ENCODE peak calls at places on chromosomes 16 and 17, in eight cellular contexts. One of them, this sample, is unnamed. For H3K4me1, the result is how much of the 10 kb centered on the place peaks cover.

GRCh38 chr16:83895942-83896341 is 3.0 kb upstream of the MLYCD start:
- DNase-seq in cardiac muscle cell: no peak
- DNase-seq in A673: no peak
- DNase-seq in keratinocyte: no peak
- DNase-seq in CD8-positive, alpha-beta memory T cell: no peak
- DNase-seq in neuronal stem cell: no peak
- DNase-seq in IMR-90: no peak
- DNase-seq in Peyer's patch: no peak
- DNase-seq in this sample: no peak

GRCh38 chr16:31471875-31472558 is at the start of gene TGFB1I1:
- DNase-seq in cardiac muscle cell: peak
- DNase-seq in A673: no peak
- DNase-seq in keratinocyte: no peak
- DNase-seq in CD8-positive, alpha-beta memory T cell: no peak
- DNase-seq in neuronal stem cell: no peak
- DNase-seq in IMR-90: peak
- DNase-seq in Peyer's patch: peak
- DNase-seq in this sample: peak

GRCh38 chr16:27226976-27227705 is 23.8 kb downstream of the KDM8 start:
- DNase-seq in cardiac muscle cell: no peak
- DNase-seq in A673: no peak
- DNase-seq in keratinocyte: no peak
- DNase-seq in CD8-positive, alpha-beta memory T cell: no peak
- DNase-seq in neuronal stem cell: no peak
- DNase-seq in IMR-90: no peak
- DNase-seq in Peyer's patch: no peak
- DNase-seq in this sample: no peak

GRCh38 chr17:45834471-45835396 is 9.9 kb upstream of the SPPL2C start:
- DNase-seq in cardiac muscle cell: no peak
- DNase-seq in A673: no peak
- DNase-seq in keratinocyte: no peak
- DNase-seq in CD8-positive, alpha-beta memory T cell: no peak
- DNase-seq in neuronal stem cell: no peak
- DNase-seq in IMR-90: no peak
- DNase-seq in Peyer's patch: no peak
- DNase-seq in this sample: no peak

GRCh38 chr17:76053230-76054111 is 18.8 kb downstream of the SRP68 start:
- DNase-seq in cardiac muscle cell: peak
- DNase-seq in A673: peak
- DNase-seq in keratinocyte: peak
- DNase-seq in CD8-positive, alpha-beta memory T cell: no peak
- DNase-seq in neuronal stem cell: no peak
- DNase-seq in IMR-90: peak
- DNase-seq in Peyer's patch: no peak
- DNase-seq in this sample: no peak

GRCh38 chr17:42561908-42562844 is at the start of gene COASY:
- DNase-seq in cardiac muscle cell: peak
- DNase-seq in A673: peak
- DNase-seq in keratinocyte: peak
- DNase-seq in CD8-positive, alpha-beta memory T cell: peak
- DNase-seq in neuronal stem cell: peak
- DNase-seq in IMR-90: peak
- DNase-seq in Peyer's patch: peak
- DNase-seq in this sample: peak

GRCh38 chr16:53775821-53776431 is 72.0 kb downstream of the FTO start:
- DNase-seq in cardiac muscle cell: peak
- DNase-seq in A673: peak
- DNase-seq in keratinocyte: peak
- DNase-seq in CD8-positive, alpha-beta memory T cell: no peak
- DNase-seq in neuronal stem cell: no peak
- DNase-seq in IMR-90: peak
- DNase-seq in Peyer's patch: peak
- DNase-seq in this sample: no peak

GRCh38 chr16:86963600-86964575 is 353.3 kb downstream of the C16orf95 start:
- DNase-seq in cardiac muscle cell: no peak
- DNase-seq in A673: no peak
- DNase-seq in keratinocyte: no peak
- DNase-seq in CD8-positive, alpha-beta memory T cell: no peak
- DNase-seq in neuronal stem cell: no peak
- DNase-seq in IMR-90: no peak
- DNase-seq in Peyer's patch: no peak
- DNase-seq in this sample: no peak

GRCh38 chr16:61820398-61820797 is 215.8 kb downstream of the CDH8 start:
- DNase-seq in cardiac muscle cell: no peak
- DNase-seq in A673: no peak
- DNase-seq in keratinocyte: no peak
- DNase-seq in CD8-positive, alpha-beta memory T cell: no peak
- DNase-seq in neuronal stem cell: no peak
- DNase-seq in IMR-90: no peak
- DNase-seq in Peyer's patch: no peak
- DNase-seq in this sample: no peak

GRCh38 chr16:5001571-5001970 is 32.2 kb downstream of the NAGPA start:
- DNase-seq in cardiac muscle cell: no peak
- DNase-seq in A673: no peak
- DNase-seq in keratinocyte: no peak
- DNase-seq in CD8-positive, alpha-beta memory T cell: no peak
- DNase-seq in neuronal stem cell: no peak
- DNase-seq in IMR-90: no peak
- DNase-seq in Peyer's patch: no peak
- DNase-seq in this sample: no peak

GRCh38 chr16:592518-593306 is 2.8 kb downstream of the RAB40C start:
- DNase-seq in cardiac muscle cell: peak
- DNase-seq in A673: no peak
- DNase-seq in keratinocyte: peak
- DNase-seq in CD8-positive, alpha-beta memory T cell: no peak
- DNase-seq in neuronal stem cell: no peak
- DNase-seq in IMR-90: no peak
- DNase-seq in Peyer's patch: peak
- DNase-seq in this sample: no peak

GRCh38 chr17:82959990-82960418 is 119.4 kb upstream of the METRNL start:
- DNase-seq in cardiac muscle cell: no peak
- DNase-seq in A673: no peak
- DNase-seq in keratinocyte: no peak
- DNase-seq in CD8-positive, alpha-beta memory T cell: no peak
- DNase-seq in neuronal stem cell: no peak
- DNase-seq in IMR-90: no peak
- DNase-seq in Peyer's patch: no peak
- DNase-seq in this sample: no peak

GRCh38 chr17:57215317-57215716 is 41.0 kb upstream of the MSI2 start:
- DNase-seq in cardiac muscle cell: peak
- DNase-seq in A673: no peak
- DNase-seq in keratinocyte: no peak
- DNase-seq in CD8-positive, alpha-beta memory T cell: no peak
- DNase-seq in neuronal stem cell: no peak
- DNase-seq in IMR-90: no peak
- DNase-seq in Peyer's patch: no peak
- DNase-seq in this sample: peak

GRCh38 chr16:19521471-19522368 is at the start of gene GDE1:
- DNase-seq in cardiac muscle cell: peak
- DNase-seq in A673: peak
- DNase-seq in keratinocyte: peak
- DNase-seq in CD8-positive, alpha-beta memory T cell: peak
- DNase-seq in neuronal stem cell: peak
- DNase-seq in IMR-90: peak
- DNase-seq in Peyer's patch: peak
- DNase-seq in this sample: peak

GRCh38 chr16:46690281-46691178 is 1.1 kb downstream of the ORC6 start:
- DNase-seq in cardiac muscle cell: peak
- DNase-seq in A673: no peak
- DNase-seq in keratinocyte: no peak
- DNase-seq in CD8-positive, alpha-beta memory T cell: no peak
- DNase-seq in neuronal stem cell: no peak
- DNase-seq in IMR-90: peak
- DNase-seq in Peyer's patch: peak
- DNase-seq in this sample: no peak

GRCh38 chr16:72846594-72846993 is 201.3 kb downstream of the ZFHX3 start:
- DNase-seq in cardiac muscle cell: no peak
- DNase-seq in A673: no peak
- DNase-seq in keratinocyte: no peak
- DNase-seq in CD8-positive, alpha-beta memory T cell: no peak
- DNase-seq in neuronal stem cell: no peak
- DNase-seq in IMR-90: no peak
- DNase-seq in Peyer's patch: no peak
- DNase-seq in this sample: no peak

GRCh38 chr17:44774271-44775135 is 15.7 kb downstream of the ADAM11 start:
- DNase-seq in cardiac muscle cell: peak
- DNase-seq in A673: peak
- DNase-seq in keratinocyte: no peak
- DNase-seq in CD8-positive, alpha-beta memory T cell: peak
- DNase-seq in neuronal stem cell: peak
- DNase-seq in IMR-90: peak
- DNase-seq in Peyer's patch: peak
- DNase-seq in this sample: peak

GRCh38 chr16:87070657-87071056 is 246.5 kb downstream of the C16orf95 start:
- DNase-seq in cardiac muscle cell: no peak
- DNase-seq in A673: no peak
- DNase-seq in keratinocyte: no peak
- DNase-seq in CD8-positive, alpha-beta memory T cell: no peak
- DNase-seq in neuronal stem cell: no peak
- DNase-seq in IMR-90: no peak
- DNase-seq in Peyer's patch: no peak
- DNase-seq in this sample: no peak

GRCh38 chr17:75459246-75459589 is 2.8 kb downstream of the TMEM94 start:
- DNase-seq in cardiac muscle cell: no peak
- DNase-seq in A673: no peak
- DNase-seq in keratinocyte: no peak
- DNase-seq in CD8-positive, alpha-beta memory T cell: no peak
- DNase-seq in neuronal stem cell: no peak
- DNase-seq in IMR-90: no peak
- DNase-seq in Peyer's patch: no peak
- DNase-seq in this sample: no peak

GRCh38 chr17:67500261-67500660 is 123.2 kb downstream of the PITPNC1 start:
- DNase-seq in cardiac muscle cell: no peak
- DNase-seq in A673: peak
- DNase-seq in keratinocyte: no peak
- DNase-seq in CD8-positive, alpha-beta memory T cell: no peak
- DNase-seq in neuronal stem cell: no peak
- DNase-seq in IMR-90: peak
- DNase-seq in Peyer's patch: no peak
- DNase-seq in this sample: peak

GRCh38 chr17:73591278-73592078 is 52.8 kb downstream of the SDK2 start:
- DNase-seq in cardiac muscle cell: no peak
- DNase-seq in A673: no peak
- DNase-seq in keratinocyte: no peak
- DNase-seq in CD8-positive, alpha-beta memory T cell: peak
- DNase-seq in neuronal stem cell: no peak
- DNase-seq in IMR-90: no peak
- DNase-seq in Peyer's patch: peak
- DNase-seq in this sample: no peak

GRCh38 chr17:81261096-81261495 is 22.0 kb downstream of the NDUFAF8 start:
- DNase-seq in cardiac muscle cell: no peak
- DNase-seq in A673: no peak
- DNase-seq in keratinocyte: no peak
- DNase-seq in CD8-positive, alpha-beta memory T cell: no peak
- DNase-seq in neuronal stem cell: no peak
- DNase-seq in IMR-90: no peak
- DNase-seq in Peyer's patch: no peak
- DNase-seq in this sample: no peak

GRCh38 chr17:22301353-22301745 is 609.0 kb downstream of the KCNJ18 start:
- DNase-seq in cardiac muscle cell: no peak
- DNase-seq in A673: no peak
- DNase-seq in keratinocyte: no peak
- DNase-seq in CD8-positive, alpha-beta memory T cell: no peak
- DNase-seq in neuronal stem cell: no peak
- DNase-seq in IMR-90: no peak
- DNase-seq in Peyer's patch: no peak
- DNase-seq in this sample: no peak

GRCh38 chr16:15803608-15804007 is 53.2 kb downstream of the MYH11 start:
- DNase-seq in cardiac muscle cell: no peak
- DNase-seq in A673: no peak
- DNase-seq in keratinocyte: no peak
- DNase-seq in CD8-positive, alpha-beta memory T cell: no peak
- DNase-seq in neuronal stem cell: no peak
- DNase-seq in IMR-90: no peak
- DNase-seq in Peyer's patch: no peak
- DNase-seq in this sample: no peak

GRCh38 chr16:89557936-89558490 is 2.5 kb upstream of the RPL13 start:
- DNase-seq in cardiac muscle cell: no peak
- DNase-seq in A673: no peak
- DNase-seq in keratinocyte: no peak
- DNase-seq in CD8-positive, alpha-beta memory T cell: no peak
- DNase-seq in neuronal stem cell: no peak
- DNase-seq in IMR-90: no peak
- DNase-seq in Peyer's patch: no peak
- DNase-seq in this sample: no peak
- H3K4me1 ChIP-seq in cardiac muscle cell: under half
- H3K4me1 ChIP-seq in A673: under half
- H3K4me1 ChIP-seq in keratinocyte: under half
- H3K4me1 ChIP-seq in CD8-positive, alpha-beta memory T cell: under half
- H3K4me1 ChIP-seq in neuronal stem cell: under half
- H3K4me1 ChIP-seq in IMR-90: under half
- H3K4me1 ChIP-seq in Peyer's patch: under half
- H3K4me1 ChIP-seq in this sample: under half

GRCh38 chr17:47875011-47875471 is 21.0 kb upstream of the SP2 start:
- DNase-seq in cardiac muscle cell: no peak
- DNase-seq in A673: no peak
- DNase-seq in keratinocyte: no peak
- DNase-seq in CD8-positive, alpha-beta memory T cell: no peak
- DNase-seq in neuronal stem cell: no peak
- DNase-seq in IMR-90: no peak
- DNase-seq in Peyer's patch: no peak
- DNase-seq in this sample: no peak
- H3K4me3 ChIP-seq in cardiac muscle cell: no peak
- H3K4me3 ChIP-seq in A673: no peak
- H3K4me3 ChIP-seq in keratinocyte: no peak
- H3K4me3 ChIP-seq in CD8-positive, alpha-beta memory T cell: no peak
- H3K4me3 ChIP-seq in neuronal stem cell: no peak
- H3K4me3 ChIP-seq in IMR-90: no peak
- H3K4me3 ChIP-seq in Peyer's patch: no peak
- H3K4me3 ChIP-seq in this sample: no peak

GRCh38 chr17:3697157-3697515 is 1.2 kb upstream of the P2RX5 start:
- DNase-seq in cardiac muscle cell: no peak
- DNase-seq in A673: no peak
- DNase-seq in keratinocyte: no peak
- DNase-seq in CD8-positive, alpha-beta memory T cell: no peak
- DNase-seq in neuronal stem cell: no peak
- DNase-seq in IMR-90: no peak
- DNase-seq in Peyer's patch: no peak
- DNase-seq in this sample: no peak
- H3K4me1 ChIP-seq in cardiac muscle cell: under half
- H3K4me1 ChIP-seq in A673: under half
- H3K4me1 ChIP-seq in keratinocyte: under half
- H3K4me1 ChIP-seq in CD8-positive, alpha-beta memory T cell: under half
- H3K4me1 ChIP-seq in neuronal stem cell: under half
- H3K4me1 ChIP-seq in IMR-90: under half
- H3K4me1 ChIP-seq in Peyer's patch: under half
- H3K4me1 ChIP-seq in this sample: under half

DNA sequence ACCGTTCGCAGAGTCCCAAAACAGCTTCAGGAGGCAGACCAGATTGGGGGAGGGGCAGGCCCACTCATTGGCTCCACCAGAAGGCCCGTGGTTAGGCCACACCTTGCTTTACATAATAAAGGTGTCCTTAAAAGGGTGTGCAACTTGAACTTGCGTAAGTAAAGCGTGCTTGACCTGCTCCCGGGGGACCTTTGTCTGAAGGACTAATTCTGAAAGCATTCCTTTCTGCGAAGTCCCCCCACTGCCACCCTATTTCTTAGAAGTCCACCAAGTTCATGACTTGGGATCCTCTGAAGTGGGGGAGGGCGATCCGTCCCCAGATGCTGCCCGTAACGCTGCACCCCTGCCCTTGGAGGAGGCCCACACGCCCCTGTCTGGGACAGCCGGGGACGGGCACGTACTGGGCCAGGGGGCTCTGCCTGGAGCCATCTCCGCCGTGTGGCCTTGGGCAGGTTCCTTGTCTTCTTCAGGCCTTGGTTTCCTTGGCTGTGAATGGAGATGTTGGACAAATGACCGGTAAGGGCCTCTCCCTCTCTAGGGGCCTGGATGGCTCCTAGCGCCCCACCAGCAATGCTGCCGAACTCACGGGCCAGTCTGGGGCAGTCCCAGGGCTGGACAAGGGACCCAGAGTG is 823 bp upstream of the ZNF469 start:
- DNase-seq in cardiac muscle cell: no peak
- DNase-seq in A673: no peak
- DNase-seq in keratinocyte: no peak
- DNase-seq in CD8-positive, alpha-beta memory T cell: no peak
- DNase-seq in neuronal stem cell: no peak
- DNase-seq in IMR-90: no peak
- DNase-seq in Peyer's patch: no peak
- DNase-seq in this sample: peak
- H3K4me3 ChIP-seq in cardiac muscle cell: no peak
- H3K4me3 ChIP-seq in A673: no peak
- H3K4me3 ChIP-seq in keratinocyte: no peak
- H3K4me3 ChIP-seq in CD8-positive, alpha-beta memory T cell: no peak
- H3K4me3 ChIP-seq in neuronal stem cell: no peak
- H3K4me3 ChIP-seq in IMR-90: no peak
- H3K4me3 ChIP-seq in Peyer's patch: no peak
- H3K4me3 ChIP-seq in this sample: no peak